ENCODE peak calls at places on chromosomes 11 and 22, in seven cellular contexts. E is uterus, V is body of pancreas, L is H1, O is Peyer's patch, R is A549, I is heart left ventricle. Y is an unnamed sample. For H3K4me1, the result is how much of the 10 kb centered on the place peaks cover.

GRCh38 chr11:64088159-64089026 is 52.7 kb downstream of the FLRT1 start:
- DNase-seq in E (no peak), V (no peak), L (peak), O (no peak), R (peak), I (no peak), Y (no peak)

GRCh38 chr11:10428453-10428852 is 26.6 kb upstream of the AMPD3 start:
- DNase-seq in E (no peak), V (no peak), L (no peak), O (no peak), R (no peak), I (no peak), Y (no peak)

GRCh38 chr11:44550123-44550522 is 15.3 kb upstream of the CD82 start:
- DNase-seq in E (no peak), V (no peak), L (no peak), O (no peak), R (no peak), I (no peak), Y (no peak)

GRCh38 chr11:76885390-76886097 is 24.8 kb downstream of the ACER3 start:
- DNase-seq in E (no peak), V (no peak), L (no peak), O (no peak), R (peak), I (no peak), Y (no peak)

GRCh38 chr11:126104420-126104819 is 41.8 kb upstream of the CDON start:
- DNase-seq in E (no peak), V (no peak), L (peak), O (no peak), R (no peak), I (no peak), Y (peak)

GRCh38 chr11:56380120-56380519 is 4.7 kb downstream of the OR8U1 start:
- DNase-seq in E (no peak), V (no peak), L (no peak), O (no peak), R (no peak), I (no peak), Y (no peak)

GRCh38 chr11:116454020-116454645 is 318.7 kb downstream of the BUD13 start:
- DNase-seq in E (peak), V (peak), L (no peak), O (peak), R (peak), I (peak), Y (no peak)

GRCh38 chr11:7204778-7205177 is 46.9 kb upstream of the SYT9 start:
- DNase-seq in E (no peak), V (no peak), L (no peak), O (no peak), R (no peak), I (no peak), Y (no peak)

GRCh38 chr22:17891427-17892167 is 117.3 kb upstream of the BID start:
- DNase-seq in E (no peak), V (peak), L (no peak), O (peak), R (no peak), I (peak), Y (no peak)

GRCh38 chr22:46214616-46215015 is 35.5 kb downstream of the CDPF1 start:
- DNase-seq in E (no peak), V (no peak), L (no peak), O (no peak), R (no peak), I (no peak), Y (no peak)

GRCh38 chr22:49983148-49984042 is 22.8 kb downstream of the PIM3 start:
- DNase-seq in E (peak), V (no peak), L (no peak), O (peak), R (no peak), I (peak), Y (peak)

GRCh38 chr22:45546333-45547015 is 43.8 kb downstream of the FBLN1 start:
- DNase-seq in E (no peak), V (no peak), L (no peak), O (no peak), R (no peak), I (no peak), Y (no peak)

GRCh38 chr22:49440931-49441330 is 386.7 kb downstream of the BRD1 start:
- DNase-seq in E (no peak), V (no peak), L (no peak), O (no peak), R (no peak), I (no peak), Y (no peak)

GRCh38 chr11:86610559-86611341 is 61.7 kb downstream of the ME3 start:
- DNase-seq in E (no peak), V (no peak), L (no peak), O (no peak), R (no peak), I (peak), Y (no peak)

GRCh38 chr11:131675489-131675888 is 305.1 kb downstream of the NTM start:
- DNase-seq in E (no peak), V (peak), L (no peak), O (no peak), R (no peak), I (no peak), Y (no peak)

GRCh38 chr11:6925636-6926207 is 504 bp upstream of the ZNF215 start:
- DNase-seq in E (no peak), V (no peak), L (no peak), O (no peak), R (no peak), I (no peak), Y (no peak)

GRCh38 chr11:44236261-44236660 is 73.7 kb downstream of the ALX4 start:
- DNase-seq in E (no peak), V (no peak), L (no peak), O (no peak), R (no peak), I (no peak), Y (no peak)

GRCh38 chr11:47352556-47352955 is at the start of gene MYBPC3:
- DNase-seq in E (no peak), V (no peak), L (no peak), O (no peak), R (no peak), I (peak), Y (no peak)

GRCh38 chr22:36936362-36937116 is 23.1 kb downstream of the CSF2RB start:
- DNase-seq in E (no peak), V (no peak), L (no peak), O (no peak), R (no peak), I (no peak), Y (no peak)

GRCh38 chr11:84089072-84090057 is 803.2 kb upstream of the CCDC90B start:
- DNase-seq in E (no peak), V (peak), L (no peak), O (no peak), R (no peak), I (peak), Y (no peak)

GRCh38 chr11:78798567-78799170 is 224.0 kb upstream of the NARS2 start:
- DNase-seq in E (peak), V (peak), L (peak), O (peak), R (peak), I (peak), Y (peak)

GRCh38 chr11:31974737-31975136 is 116.1 kb upstream of the RCN1 start:
- DNase-seq in E (no peak), V (no peak), L (no peak), O (no peak), R (peak), I (no peak), Y (no peak)

GRCh38 chr11:1453611-1454386 is 32.8 kb downstream of the MOB2 start:
- DNase-seq in E (no peak), V (no peak), L (peak), O (no peak), R (no peak), I (peak), Y (no peak)

DNA sequence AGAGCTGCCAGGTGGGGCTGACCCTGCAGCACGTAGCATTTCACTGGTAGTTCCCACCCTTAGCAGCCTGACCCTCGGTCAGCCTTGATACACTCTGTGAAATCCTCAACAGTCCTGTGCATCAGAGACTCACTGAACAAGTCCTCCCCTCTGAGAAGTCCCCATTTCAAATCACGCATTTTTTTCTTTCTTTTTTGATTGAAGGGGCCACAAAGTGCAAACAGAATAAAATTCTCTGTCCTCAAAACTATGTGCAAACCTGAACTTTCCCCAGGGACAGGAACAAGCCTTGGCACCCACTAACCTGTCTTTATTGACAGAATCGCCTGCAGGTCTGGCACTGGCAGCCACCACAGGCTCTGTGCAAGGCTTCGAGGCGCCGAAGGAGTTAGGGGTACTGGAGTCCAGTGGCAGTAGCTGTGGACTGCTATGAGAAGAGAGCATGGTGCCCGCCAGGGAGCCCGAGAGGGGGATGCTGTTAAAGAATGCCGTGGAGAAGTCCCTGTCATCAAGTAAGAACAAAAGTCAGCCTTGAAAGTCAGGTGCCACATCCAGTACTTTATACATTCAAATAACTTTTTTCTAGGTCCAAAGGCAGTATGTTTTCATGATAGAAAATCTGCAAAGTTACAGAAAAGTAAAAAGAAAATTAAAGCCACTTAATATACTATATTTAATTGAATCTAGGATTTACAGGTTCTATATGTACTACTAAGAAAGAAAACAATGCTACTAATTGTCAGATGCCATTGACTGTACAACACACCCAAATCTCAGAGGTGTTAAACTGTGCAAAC is 53.8 kb downstream of the HIRA start:
- DNase-seq in E (no peak), V (no peak), L (no peak), O (no peak), R (no peak), I (no peak), Y (no peak)
- TF ChIP-seq POLR2A in E (no peak), V (no peak), L (no peak), O (no peak), R (no peak), I (no peak), Y (no peak)

GRCh38 chr11:102199673-102200072 is 89.4 kb downstream of the YAP1 start:
- DNase-seq in E (no peak), V (no peak), L (no peak), O (no peak), R (no peak), I (no peak), Y (no peak)
- H3K4me1 ChIP-seq in E (under half), V (under half), L (under half), O (under half), R (under half), I (under half), Y (under half)

DNA sequence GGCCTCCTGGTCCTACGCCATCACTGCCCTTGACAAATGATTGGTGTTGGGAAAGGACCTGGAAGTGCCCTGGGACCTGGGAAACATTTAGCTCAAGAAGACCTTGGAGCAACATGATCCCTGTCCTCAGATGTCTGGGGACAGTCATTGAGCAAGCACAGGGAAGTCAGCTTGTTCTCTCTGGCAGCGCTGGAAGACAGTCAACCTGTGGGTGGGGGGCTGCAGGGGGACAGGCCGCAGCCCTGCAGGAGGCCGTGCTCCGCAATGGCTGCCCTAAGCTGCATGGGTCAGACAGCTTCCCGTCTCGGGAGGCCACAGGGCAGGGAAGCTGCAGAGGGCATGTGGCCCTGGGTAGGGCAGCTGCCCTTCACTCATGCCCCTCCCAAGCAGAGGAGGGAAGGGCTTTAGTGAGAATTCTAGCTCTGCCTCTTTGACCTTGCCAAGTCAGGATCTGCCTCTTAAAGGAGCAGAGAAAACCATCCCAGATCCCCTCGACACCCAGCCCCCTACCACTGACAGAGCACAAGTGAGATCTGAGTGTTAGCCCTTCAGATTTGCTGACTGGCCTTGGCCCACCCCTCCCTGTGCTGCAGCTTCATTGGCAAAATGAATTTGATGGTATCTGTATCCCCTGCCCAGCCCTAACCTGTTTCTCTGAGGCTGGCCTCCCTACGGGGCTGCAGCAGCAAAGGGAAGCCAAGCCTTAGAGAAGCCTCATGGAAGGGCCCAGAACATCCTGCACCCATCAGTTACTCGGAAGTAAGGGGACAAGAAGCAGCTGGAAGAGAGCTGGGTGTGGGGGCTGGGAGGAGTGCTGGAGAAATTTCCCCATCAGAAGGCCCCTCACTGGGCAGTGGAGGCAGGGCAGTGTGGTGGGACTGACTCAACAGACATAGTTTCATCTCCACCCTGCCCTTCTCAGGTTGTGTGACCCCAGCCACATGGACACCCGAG is 6.2 kb upstream of the SREBF2 start:
- DNase-seq in E (no peak), V (peak), L (no peak), O (peak), R (no peak), I (peak), Y (no peak)
- TF ChIP-seq POLR2A in E (no peak), V (no peak), L (no peak), O (no peak), R (no peak), I (no peak), Y (no peak)

GRCh38 chr22:23897320-23897719 is 3.1 kb downstream of the MIF start:
- DNase-seq in E (no peak), V (no peak), L (no peak), O (no peak), R (no peak), I (no peak), Y (no peak)
- H3K4me1 ChIP-seq in E (under half), V (under half), L (under half), O (under half), R (under half), I (under half), Y (under half)

GRCh38 chr11:59012942-59013256 is 73.2 kb upstream of the GLYATL1B start:
- DNase-seq in E (no peak), V (peak), L (no peak), O (no peak), R (no peak), I (no peak), Y (no peak)
- TF ChIP-seq POLR2A in E (no peak), V (no peak), L (no peak), O (no peak), R (no peak), I (no peak), Y (no peak)

GRCh38 chr11:67450796-67451657 is 1.5 kb downstream of the GPR152 start:
- DNase-seq in E (no peak), V (no peak), L (no peak), O (no peak), R (no peak), I (no peak), Y (no peak)

GRCh38 chr11:67451658-67451976 is 912 bp downstream of the GPR152 start:
- DNase-seq in E (no peak), V (no peak), L (no peak), O (no peak), R (no peak), I (peak), Y (no peak)

GRCh38 chr11:67448220-67448609 is 4.3 kb downstream of the GPR152 start:
- DNase-seq in E (no peak), V (no peak), L (no peak), O (no peak), R (no peak), I (no peak), Y (no peak)

GRCh38 chr11:67452141-67452952 is at the start of gene GPR152:
- DNase-seq in E (no peak), V (peak), L (no peak), O (no peak), R (no peak), I (peak), Y (peak)

DNA sequence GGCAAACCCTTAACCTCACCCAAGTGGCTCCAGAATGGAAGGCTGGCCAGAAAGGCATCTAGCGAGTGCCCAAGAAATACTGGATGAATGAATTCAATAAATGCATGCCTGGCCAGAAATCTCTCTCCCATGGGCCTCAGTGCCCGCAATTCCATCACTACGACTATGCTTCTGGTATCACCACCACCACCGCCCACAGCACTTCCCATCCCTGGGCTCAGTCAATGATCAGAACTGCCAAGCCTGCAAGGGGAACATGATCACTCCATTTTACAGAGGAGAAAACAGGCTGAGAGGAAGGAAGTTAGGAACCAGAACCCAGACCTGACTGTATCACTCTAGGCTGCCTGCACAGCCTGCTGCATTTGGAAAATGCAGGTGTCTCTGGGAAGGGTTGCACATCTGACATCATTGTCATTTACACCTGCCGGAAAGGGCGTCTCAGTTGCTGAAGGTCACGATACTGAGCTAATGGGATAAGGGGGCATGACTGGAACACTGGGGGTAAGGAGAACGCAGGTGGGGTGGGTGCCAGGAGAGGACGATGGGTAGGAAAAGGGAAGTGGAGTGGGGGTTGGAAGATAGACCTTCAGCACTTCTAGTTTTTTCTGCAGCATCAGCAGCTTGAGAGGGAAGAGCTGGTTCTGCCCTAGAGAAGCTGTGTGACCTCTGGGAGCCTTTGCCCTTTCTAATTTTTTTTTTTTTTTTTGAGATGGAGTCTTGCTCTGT is 3.2 kb downstream of the GPR152 start:
- DNase-seq in E (no peak), V (peak), L (no peak), O (no peak), R (no peak), I (peak), Y (no peak)
- H3K4me1 ChIP-seq in E (under half), V (under half), L (under half), O (under half), R (under half), I (under half), Y (half or more)

GRCh38 chr22:31659246-31659645 is 2.8 kb downstream of the PISD start:
- DNase-seq in E (no peak), V (no peak), L (no peak), O (no peak), R (no peak), I (no peak), Y (no peak)

GRCh38 chr22:31662668-31663037 is 638 bp upstream of the PISD start:
- DNase-seq in E (no peak), V (no peak), L (no peak), O (no peak), R (no peak), I (no peak), Y (no peak)

DNA sequence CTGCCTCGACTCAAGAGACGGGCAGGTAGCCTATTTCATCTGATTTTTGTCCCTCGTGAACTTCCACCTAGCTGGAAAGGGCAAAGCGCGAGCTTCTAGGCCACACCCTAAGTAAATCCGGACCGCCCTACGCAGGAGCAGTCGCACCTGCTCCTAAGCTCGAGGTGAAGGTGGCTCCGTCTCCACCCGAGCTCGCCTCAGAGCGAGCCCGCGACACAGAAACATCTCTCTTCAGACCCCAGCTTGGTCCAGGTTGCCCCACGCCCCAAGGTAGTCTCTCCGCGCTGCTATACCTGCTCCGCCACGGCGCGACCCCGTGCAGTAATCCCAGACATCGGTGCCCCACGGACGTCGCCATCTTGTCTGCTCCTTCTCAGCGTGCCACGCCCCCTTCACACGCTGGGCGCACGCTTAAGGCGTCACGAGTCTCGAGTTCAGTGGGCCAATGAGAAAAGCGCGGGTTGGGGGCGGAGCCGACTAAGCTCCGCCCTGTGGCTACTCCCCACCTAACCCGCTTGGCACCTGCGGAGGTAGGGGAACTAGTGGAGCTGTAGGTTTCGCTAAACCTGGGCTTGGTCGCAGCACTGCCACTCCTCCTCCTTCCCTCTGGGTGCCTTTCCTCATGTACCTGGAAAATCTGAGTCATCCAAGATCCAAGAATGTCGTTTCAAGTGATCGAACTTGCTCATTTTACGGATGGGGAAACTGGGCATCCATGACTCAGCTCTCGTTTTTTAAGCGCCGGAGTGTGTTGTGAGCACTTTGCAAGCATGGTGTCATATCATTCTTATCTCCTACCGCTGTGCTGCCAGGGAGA is at the start of gene PISD:
- DNase-seq in E (peak), V (peak), L (peak), O (peak), R (peak), I (peak), Y (peak)
- TF ChIP-seq POLR2A in E (peak), V (peak), L (peak), O (peak), R (peak), I (peak), Y (no peak)

DNA sequence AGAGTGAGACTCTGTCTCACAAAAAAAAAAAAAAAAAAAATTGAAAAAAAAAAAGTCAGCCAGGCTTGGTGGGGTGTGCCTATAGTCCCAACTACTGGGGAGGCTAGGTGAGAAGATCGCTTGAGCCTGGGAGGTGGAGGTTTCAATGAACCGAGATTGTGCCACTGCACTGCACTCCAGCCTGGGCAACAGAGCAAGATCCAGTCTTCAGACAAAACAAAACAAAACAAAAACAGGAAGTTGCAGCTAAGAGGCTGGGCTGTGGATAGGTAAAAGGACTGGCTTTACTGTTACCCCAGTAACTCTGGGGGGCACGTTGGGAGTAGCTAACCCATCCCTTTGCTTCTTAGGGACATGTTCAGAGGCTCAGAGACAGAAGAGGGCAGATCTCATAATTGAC is 6.3 kb upstream of the PC start:
- DNase-seq in E (no peak), V (no peak), L (no peak), O (no peak), R (no peak), I (no peak), Y (no peak)
- H3K4me1 ChIP-seq in E (under half), V (under half), L (under half), O (under half), R (under half), I (under half), Y (under half)

Y was measured in spleen.